ENCODE peak calls at places on chromosomes 3 and 15, in nine cellular contexts. One of them, this sample, is unnamed.

GRCh38 chr15:100716456-100717085 is 114.2 kb downstream of the ASB7 start:
- DNase-seq in AG04450: no peak
- DNase-seq in HFFc6: no peak
- DNase-seq in stimulated activated CD8-positive, alpha-beta memory T cell treated with anti-CD3 and anti-CD28 coated beads, Interleukin-7, amount 100 ng/mL, for 1 hour: no peak
- DNase-seq in caudate nucleus: no peak
- DNase-seq in GDM1: no peak
- DNase-seq in HT-29: peak; percentile 6
- DNase-seq in GM04503: no peak
- DNase-seq in activated CD8-positive, alpha-beta memory T cell treated with anti-CD3 and anti-CD28 coated beads for 48 hours: no peak
- DNase-seq in this sample: no peak

GRCh38 chr3:119161240-119161639 is 12.2 kb upstream of the UPK1B start:
- DNase-seq in AG04450: no peak
- DNase-seq in HFFc6: no peak
- DNase-seq in stimulated activated CD8-positive, alpha-beta memory T cell treated with anti-CD3 and anti-CD28 coated beads, Interleukin-7, amount 100 ng/mL, for 1 hour: no peak
- DNase-seq in caudate nucleus: no peak
- DNase-seq in GDM1: no peak
- DNase-seq in HT-29: no peak
- DNase-seq in GM04503: no peak
- DNase-seq in activated CD8-positive, alpha-beta memory T cell treated with anti-CD3 and anti-CD28 coated beads for 48 hours: no peak
- DNase-seq in this sample: no peak

GRCh38 chr15:33852094-33852493 is 116.2 kb upstream of the CHRM5 start:
- DNase-seq in AG04450: no peak
- DNase-seq in HFFc6: peak; percentile 7
- DNase-seq in stimulated activated CD8-positive, alpha-beta memory T cell treated with anti-CD3 and anti-CD28 coated beads, Interleukin-7, amount 100 ng/mL, for 1 hour: no peak
- DNase-seq in caudate nucleus: no peak
- DNase-seq in GDM1: no peak
- DNase-seq in HT-29: no peak
- DNase-seq in GM04503: no peak
- DNase-seq in activated CD8-positive, alpha-beta memory T cell treated with anti-CD3 and anti-CD28 coated beads for 48 hours: no peak
- DNase-seq in this sample: no peak

GRCh38 chr15:38535451-38536200 is 29.0 kb downstream of the RASGRP1 start:
- DNase-seq in AG04450: no peak
- DNase-seq in HFFc6: peak; percentile 55
- DNase-seq in stimulated activated CD8-positive, alpha-beta memory T cell treated with anti-CD3 and anti-CD28 coated beads, Interleukin-7, amount 100 ng/mL, for 1 hour: no peak
- DNase-seq in caudate nucleus: no peak
- DNase-seq in GDM1: no peak
- DNase-seq in HT-29: no peak
- DNase-seq in GM04503: no peak
- DNase-seq in activated CD8-positive, alpha-beta memory T cell treated with anti-CD3 and anti-CD28 coated beads for 48 hours: no peak
- DNase-seq in this sample: peak; percentile 72

GRCh38 chr15:44199393-44199792 is 4.3 kb upstream of the FRMD5 start:
- DNase-seq in AG04450: no peak
- DNase-seq in HFFc6: no peak
- DNase-seq in stimulated activated CD8-positive, alpha-beta memory T cell treated with anti-CD3 and anti-CD28 coated beads, Interleukin-7, amount 100 ng/mL, for 1 hour: no peak
- DNase-seq in caudate nucleus: no peak
- DNase-seq in GDM1: no peak
- DNase-seq in HT-29: no peak
- DNase-seq in GM04503: no peak
- DNase-seq in activated CD8-positive, alpha-beta memory T cell treated with anti-CD3 and anti-CD28 coated beads for 48 hours: no peak
- DNase-seq in this sample: no peak

GRCh38 chr3:13569641-13570390 is 20.9 kb downstream of the FBLN2 start:
- DNase-seq in AG04450: no peak
- DNase-seq in HFFc6: no peak
- DNase-seq in stimulated activated CD8-positive, alpha-beta memory T cell treated with anti-CD3 and anti-CD28 coated beads, Interleukin-7, amount 100 ng/mL, for 1 hour: no peak
- DNase-seq in caudate nucleus: no peak
- DNase-seq in GDM1: no peak
- DNase-seq in HT-29: no peak
- DNase-seq in GM04503: no peak
- DNase-seq in activated CD8-positive, alpha-beta memory T cell treated with anti-CD3 and anti-CD28 coated beads for 48 hours: no peak
- DNase-seq in this sample: no peak

GRCh38 chr15:77027111-77027696 is 32.3 kb downstream of the PSTPIP1 start:
- DNase-seq in AG04450: no peak
- DNase-seq in HFFc6: no peak
- DNase-seq in stimulated activated CD8-positive, alpha-beta memory T cell treated with anti-CD3 and anti-CD28 coated beads, Interleukin-7, amount 100 ng/mL, for 1 hour: no peak
- DNase-seq in caudate nucleus: no peak
- DNase-seq in GDM1: no peak
- DNase-seq in HT-29: no peak
- DNase-seq in GM04503: no peak
- DNase-seq in activated CD8-positive, alpha-beta memory T cell treated with anti-CD3 and anti-CD28 coated beads for 48 hours: no peak
- DNase-seq in this sample: no peak

GRCh38 chr15:64224508-64224907 is 61.7 kb upstream of the PPIB start:
- DNase-seq in AG04450: peak; percentile 24
- DNase-seq in HFFc6: peak; percentile 27
- DNase-seq in stimulated activated CD8-positive, alpha-beta memory T cell treated with anti-CD3 and anti-CD28 coated beads, Interleukin-7, amount 100 ng/mL, for 1 hour: no peak
- DNase-seq in caudate nucleus: no peak
- DNase-seq in GDM1: no peak
- DNase-seq in HT-29: peak; percentile 35
- DNase-seq in GM04503: peak; percentile 32
- DNase-seq in activated CD8-positive, alpha-beta memory T cell treated with anti-CD3 and anti-CD28 coated beads for 48 hours: no peak
- DNase-seq in this sample: no peak

GRCh38 chr15:98000249-98001203 is 40.0 kb downstream of the ARRDC4 start:
- DNase-seq in AG04450: no peak
- DNase-seq in HFFc6: peak; percentile 50
- DNase-seq in stimulated activated CD8-positive, alpha-beta memory T cell treated with anti-CD3 and anti-CD28 coated beads, Interleukin-7, amount 100 ng/mL, for 1 hour: no peak
- DNase-seq in caudate nucleus: no peak
- DNase-seq in GDM1: no peak
- DNase-seq in HT-29: no peak
- DNase-seq in GM04503: no peak
- DNase-seq in activated CD8-positive, alpha-beta memory T cell treated with anti-CD3 and anti-CD28 coated beads for 48 hours: no peak
- DNase-seq in this sample: no peak

GRCh38 chr3:12954891-12955650 is 113.7 kb upstream of the RPL32 start:
- DNase-seq in AG04450: no peak
- DNase-seq in HFFc6: no peak
- DNase-seq in stimulated activated CD8-positive, alpha-beta memory T cell treated with anti-CD3 and anti-CD28 coated beads, Interleukin-7, amount 100 ng/mL, for 1 hour: no peak
- DNase-seq in caudate nucleus: no peak
- DNase-seq in GDM1: no peak
- DNase-seq in HT-29: peak; percentile 41
- DNase-seq in GM04503: peak; percentile 16
- DNase-seq in activated CD8-positive, alpha-beta memory T cell treated with anti-CD3 and anti-CD28 coated beads for 48 hours: no peak
- DNase-seq in this sample: peak; percentile 42